ENCODE peak calls at places on chromosomes 5 and 9, in nine cellular contexts. One of them, this sample, is unnamed.

GRCh38 chr5:55154893-55155292 is 5.1 kb upstream of the GPX8 start:
- DNase-seq in heart right ventricle: no peak
- DNase-seq in CD8-positive, alpha-beta T cell: no peak
- DNase-seq in effector memory CD4-positive, alpha-beta T cell: no peak
- DNase-seq in IMR-90: peak; percentile 80
- DNase-seq in upper lobe of right lung: no peak
- DNase-seq in thoracic aorta: no peak
- DNase-seq in A549: no peak
- DNase-seq in fibroblast of lung: peak; percentile 85
- DNase-seq in this sample: no peak

GRCh38 chr5:115599924-115600323 is 2.4 kb downstream of the TICAM2 start:
- DNase-seq in A549: no peak
- DNase-seq in fibroblast of lung: peak; percentile 52
- DNase-seq in heart right ventricle: no peak
- DNase-seq in effector memory CD4-positive, alpha-beta T cell: no peak
- DNase-seq in upper lobe of right lung: no peak
- DNase-seq in CD8-positive, alpha-beta T cell: no peak
- DNase-seq in thoracic aorta: no peak
- DNase-seq in IMR-90: no peak
- DNase-seq in this sample: no peak

GRCh38 chr5:11863920-11864319 is 40.3 kb downstream of the CTNND2 start:
- DNase-seq in effector memory CD4-positive, alpha-beta T cell: no peak
- DNase-seq in thoracic aorta: no peak
- DNase-seq in A549: no peak
- DNase-seq in CD8-positive, alpha-beta T cell: no peak
- DNase-seq in upper lobe of right lung: no peak
- DNase-seq in IMR-90: no peak
- DNase-seq in heart right ventricle: no peak
- DNase-seq in fibroblast of lung: no peak
- DNase-seq in this sample: no peak

GRCh38 chr5:54703091-54703490 is 185.5 kb downstream of the SNX18 start:
- DNase-seq in fibroblast of lung: peak; percentile 94
- DNase-seq in thoracic aorta: no peak
- DNase-seq in CD8-positive, alpha-beta T cell: no peak
- DNase-seq in heart right ventricle: peak; percentile 40
- DNase-seq in IMR-90: peak; percentile 93
- DNase-seq in upper lobe of right lung: no peak
- DNase-seq in effector memory CD4-positive, alpha-beta T cell: no peak
- DNase-seq in A549: no peak
- DNase-seq in this sample: peak; percentile 63

GRCh38 chr9:5488616-5489015 is 21.7 kb upstream of the PDCD1LG2 start:
- DNase-seq in effector memory CD4-positive, alpha-beta T cell: no peak
- DNase-seq in heart right ventricle: no peak
- DNase-seq in upper lobe of right lung: no peak
- DNase-seq in CD8-positive, alpha-beta T cell: no peak
- DNase-seq in fibroblast of lung: peak; percentile 68
- DNase-seq in IMR-90: peak; percentile 23
- DNase-seq in thoracic aorta: no peak
- DNase-seq in A549: no peak
- DNase-seq in this sample: no peak

GRCh38 chr9:113352411-113352810 is 3.1 kb downstream of the BSPRY start:
- DNase-seq in A549: no peak
- DNase-seq in effector memory CD4-positive, alpha-beta T cell: no peak
- DNase-seq in upper lobe of right lung: no peak
- DNase-seq in heart right ventricle: no peak
- DNase-seq in fibroblast of lung: no peak
- DNase-seq in IMR-90: no peak
- DNase-seq in thoracic aorta: no peak
- DNase-seq in CD8-positive, alpha-beta T cell: no peak
- DNase-seq in this sample: no peak

GRCh38 chr5:173745123-173745522 is 128.7 kb upstream of the BOD1 start:
- DNase-seq in effector memory CD4-positive, alpha-beta T cell: no peak
- DNase-seq in heart right ventricle: no peak
- DNase-seq in A549: no peak
- DNase-seq in thoracic aorta: no peak
- DNase-seq in upper lobe of right lung: no peak
- DNase-seq in fibroblast of lung: no peak
- DNase-seq in CD8-positive, alpha-beta T cell: no peak
- DNase-seq in IMR-90: no peak
- DNase-seq in this sample: no peak

GRCh38 chr9:495739-496138 is 281.1 kb downstream of the DOCK8 start:
- DNase-seq in effector memory CD4-positive, alpha-beta T cell: no peak
- DNase-seq in thoracic aorta: no peak
- DNase-seq in upper lobe of right lung: no peak
- DNase-seq in A549: no peak
- DNase-seq in fibroblast of lung: no peak
- DNase-seq in IMR-90: no peak
- DNase-seq in CD8-positive, alpha-beta T cell: no peak
- DNase-seq in heart right ventricle: no peak
- DNase-seq in this sample: no peak

GRCh38 chr9:98955259-98955658 is 11.6 kb downstream of the COL15A1 start:
- DNase-seq in fibroblast of lung: no peak
- DNase-seq in thoracic aorta: no peak
- DNase-seq in heart right ventricle: no peak
- DNase-seq in IMR-90: no peak
- DNase-seq in CD8-positive, alpha-beta T cell: no peak
- DNase-seq in A549: no peak
- DNase-seq in upper lobe of right lung: no peak
- DNase-seq in effector memory CD4-positive, alpha-beta T cell: no peak
- DNase-seq in this sample: no peak

GRCh38 chr5:139904566-139905400 is 109.2 kb downstream of the PSD2 start:
- DNase-seq in thoracic aorta: no peak
- DNase-seq in CD8-positive, alpha-beta T cell: no peak
- DNase-seq in IMR-90: no peak
- DNase-seq in A549: no peak
- DNase-seq in effector memory CD4-positive, alpha-beta T cell: no peak
- DNase-seq in fibroblast of lung: no peak
- DNase-seq in upper lobe of right lung: peak; percentile 56
- DNase-seq in heart right ventricle: no peak
- DNase-seq in this sample: no peak

GRCh38 chr5:109410389-109411174 is 808 bp upstream of the PJA2 start:
- DNase-seq in heart right ventricle: peak; percentile 84
- DNase-seq in CD8-positive, alpha-beta T cell: peak; percentile 71
- DNase-seq in A549: peak; percentile 43
- DNase-seq in IMR-90: peak; percentile 75
- DNase-seq in effector memory CD4-positive, alpha-beta T cell: peak; percentile 28
- DNase-seq in upper lobe of right lung: peak; percentile 87
- DNase-seq in thoracic aorta: peak; percentile 28
- DNase-seq in fibroblast of lung: peak; percentile 71
- DNase-seq in this sample: peak; percentile 70

GRCh38 chr9:34070601-34071340 is 22.1 kb upstream of the UBAP2 start:
- DNase-seq in upper lobe of right lung: no peak
- DNase-seq in heart right ventricle: no peak
- DNase-seq in fibroblast of lung: no peak
- DNase-seq in thoracic aorta: no peak
- DNase-seq in A549: no peak
- DNase-seq in CD8-positive, alpha-beta T cell: no peak
- DNase-seq in effector memory CD4-positive, alpha-beta T cell: no peak
- DNase-seq in IMR-90: peak; percentile 67
- DNase-seq in this sample: no peak

GRCh38 chr5:98904786-98905185 is 24.0 kb downstream of the CHD1 start:
- DNase-seq in fibroblast of lung: peak; percentile 65
- DNase-seq in thoracic aorta: no peak
- DNase-seq in A549: no peak
- DNase-seq in effector memory CD4-positive, alpha-beta T cell: no peak
- DNase-seq in CD8-positive, alpha-beta T cell: no peak
- DNase-seq in heart right ventricle: no peak
- DNase-seq in IMR-90: peak; percentile 63
- DNase-seq in upper lobe of right lung: no peak
- DNase-seq in this sample: no peak

GRCh38 chr9:129868571-129869486 is 33.6 kb downstream of the USP20 start:
- DNase-seq in fibroblast of lung: no peak
- DNase-seq in thoracic aorta: no peak
- DNase-seq in effector memory CD4-positive, alpha-beta T cell: peak; percentile 97
- DNase-seq in heart right ventricle: no peak
- DNase-seq in CD8-positive, alpha-beta T cell: peak; percentile 94
- DNase-seq in IMR-90: no peak
- DNase-seq in upper lobe of right lung: no peak
- DNase-seq in A549: no peak
- DNase-seq in this sample: no peak

GRCh38 chr5:93425102-93425501 is 155.9 kb downstream of the NR2F1-AS1 start:
- DNase-seq in heart right ventricle: no peak
- DNase-seq in A549: no peak
- DNase-seq in CD8-positive, alpha-beta T cell: no peak
- DNase-seq in IMR-90: peak; percentile 21
- DNase-seq in fibroblast of lung: peak; percentile 40
- DNase-seq in thoracic aorta: no peak
- DNase-seq in upper lobe of right lung: no peak
- DNase-seq in effector memory CD4-positive, alpha-beta T cell: no peak
- DNase-seq in this sample: no peak

DNA sequence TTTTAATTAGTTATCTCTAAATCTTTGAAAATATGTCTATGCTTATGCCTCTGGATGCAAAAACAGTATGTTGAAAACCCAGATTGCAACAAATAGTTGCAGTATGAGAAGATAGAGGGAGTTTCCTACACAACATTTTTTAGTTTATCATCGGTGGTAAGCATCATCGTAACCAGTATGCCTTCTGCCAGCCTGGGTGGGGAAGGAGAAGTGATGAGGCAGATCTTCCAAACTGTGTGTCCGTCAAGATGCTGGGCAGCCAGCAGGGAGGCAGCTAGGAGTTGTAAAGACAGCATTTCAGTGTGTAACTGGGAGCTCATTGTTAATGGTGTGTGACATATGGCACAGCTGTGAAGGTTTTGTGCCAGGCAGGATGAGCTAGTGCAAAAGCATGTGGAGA is 347.2 kb upstream of the ADAMTSL1 start:
- DNase-seq in IMR-90: no peak
- DNase-seq in heart right ventricle: no peak
- DNase-seq in CD8-positive, alpha-beta T cell: no peak
- DNase-seq in upper lobe of right lung: no peak
- DNase-seq in fibroblast of lung: no peak
- DNase-seq in A549: no peak
- DNase-seq in thoracic aorta: no peak
- DNase-seq in effector memory CD4-positive, alpha-beta T cell: no peak
- DNase-seq in this sample: peak; percentile 34
- H3K27ac ChIP-seq in IMR-90: no peak overlapping the region
- H3K27ac ChIP-seq in heart right ventricle: no peak overlapping the region
- H3K27ac ChIP-seq in CD8-positive, alpha-beta T cell: no peak overlapping the region
- H3K27ac ChIP-seq in upper lobe of right lung: no peak overlapping the region
- H3K27ac ChIP-seq in fibroblast of lung: no peak overlapping the region
- H3K27ac ChIP-seq in A549: no peak overlapping the region
- H3K27ac ChIP-seq in thoracic aorta: no peak overlapping the region
- H3K27ac ChIP-seq in effector memory CD4-positive, alpha-beta T cell: no peak overlapping the region
- H3K27ac ChIP-seq in this sample: peak overlapping the region; percentile 67

GRCh38 chr9:27109621-27110020 is 596 bp downstream of the TEK start:
- DNase-seq in heart right ventricle: no peak
- DNase-seq in fibroblast of lung: no peak
- DNase-seq in CD8-positive, alpha-beta T cell: no peak
- DNase-seq in thoracic aorta: no peak
- DNase-seq in effector memory CD4-positive, alpha-beta T cell: no peak
- DNase-seq in upper lobe of right lung: no peak
- DNase-seq in IMR-90: no peak
- DNase-seq in A549: no peak
- DNase-seq in this sample: no peak
- H3K4me3 ChIP-seq in heart right ventricle: peak overlapping the region; percentile 18
- H3K4me3 ChIP-seq in fibroblast of lung: no peak overlapping the region
- H3K4me3 ChIP-seq in CD8-positive, alpha-beta T cell: no peak overlapping the region
- H3K4me3 ChIP-seq in thoracic aorta: peak overlapping the region; percentile 11
- H3K4me3 ChIP-seq in effector memory CD4-positive, alpha-beta T cell: no peak overlapping the region
- H3K4me3 ChIP-seq in upper lobe of right lung: peak overlapping the region; percentile 41
- H3K4me3 ChIP-seq in IMR-90: peak overlapping the region; percentile 55
- H3K4me3 ChIP-seq in A549: no peak overlapping the region
- H3K4me3 ChIP-seq in this sample: peak overlapping the region; percentile 9

GRCh38 chr9:128247191-128247803 is 28.5 kb downstream of the GOLGA2 start:
- DNase-seq in fibroblast of lung: no peak
- DNase-seq in heart right ventricle: no peak
- DNase-seq in IMR-90: no peak
- DNase-seq in thoracic aorta: no peak
- DNase-seq in CD8-positive, alpha-beta T cell: no peak
- DNase-seq in A549: no peak
- DNase-seq in effector memory CD4-positive, alpha-beta T cell: no peak
- DNase-seq in upper lobe of right lung: no peak
- DNase-seq in this sample: no peak

GRCh38 chr9:128246471-128246870 is 29.3 kb downstream of the GOLGA2 start:
- DNase-seq in upper lobe of right lung: no peak
- DNase-seq in A549: no peak
- DNase-seq in CD8-positive, alpha-beta T cell: no peak
- DNase-seq in heart right ventricle: no peak
- DNase-seq in fibroblast of lung: no peak
- DNase-seq in IMR-90: no peak
- DNase-seq in thoracic aorta: no peak
- DNase-seq in effector memory CD4-positive, alpha-beta T cell: no peak
- DNase-seq in this sample: no peak

GRCh38 chr9:128243486-128244415 is 32.1 kb downstream of the GOLGA2 start:
- DNase-seq in effector memory CD4-positive, alpha-beta T cell: no peak
- DNase-seq in CD8-positive, alpha-beta T cell: no peak
- DNase-seq in thoracic aorta: no peak
- DNase-seq in upper lobe of right lung: no peak
- DNase-seq in A549: no peak
- DNase-seq in fibroblast of lung: peak; percentile 11
- DNase-seq in heart right ventricle: peak; percentile 48
- DNase-seq in IMR-90: peak; percentile 21
- DNase-seq in this sample: peak; percentile 79

GRCh38 chr9:128244443-128245226 is 31.2 kb downstream of the GOLGA2 start:
- DNase-seq in thoracic aorta: no peak
- DNase-seq in A549: no peak
- DNase-seq in IMR-90: peak; percentile 86
- DNase-seq in heart right ventricle: peak; percentile 79
- DNase-seq in CD8-positive, alpha-beta T cell: no peak
- DNase-seq in effector memory CD4-positive, alpha-beta T cell: no peak
- DNase-seq in upper lobe of right lung: peak; percentile 80
- DNase-seq in fibroblast of lung: peak; percentile 79
- DNase-seq in this sample: peak; percentile 86

GRCh38 chr9:128245293-128246151 is 30.3 kb downstream of the GOLGA2 start:
- DNase-seq in effector memory CD4-positive, alpha-beta T cell: no peak
- DNase-seq in A549: no peak
- DNase-seq in fibroblast of lung: peak; percentile 78
- DNase-seq in heart right ventricle: peak; percentile 64
- DNase-seq in upper lobe of right lung: peak; percentile 66
- DNase-seq in CD8-positive, alpha-beta T cell: no peak
- DNase-seq in thoracic aorta: no peak
- DNase-seq in IMR-90: peak; percentile 81
- DNase-seq in this sample: peak; percentile 51
- H3K27ac ChIP-seq in effector memory CD4-positive, alpha-beta T cell: no peak overlapping the region
- H3K27ac ChIP-seq in A549: no peak overlapping the region
- H3K27ac ChIP-seq in fibroblast of lung: peak overlapping the region; percentile 70
- H3K27ac ChIP-seq in heart right ventricle: peak overlapping the region; percentile 61
- H3K27ac ChIP-seq in upper lobe of right lung: peak overlapping the region; percentile 58
- H3K27ac ChIP-seq in CD8-positive, alpha-beta T cell: no peak overlapping the region
- H3K27ac ChIP-seq in thoracic aorta: no peak overlapping the region
- H3K27ac ChIP-seq in IMR-90: peak overlapping the region; percentile 51
- H3K27ac ChIP-seq in this sample: peak overlapping the region; percentile 71

DNA sequence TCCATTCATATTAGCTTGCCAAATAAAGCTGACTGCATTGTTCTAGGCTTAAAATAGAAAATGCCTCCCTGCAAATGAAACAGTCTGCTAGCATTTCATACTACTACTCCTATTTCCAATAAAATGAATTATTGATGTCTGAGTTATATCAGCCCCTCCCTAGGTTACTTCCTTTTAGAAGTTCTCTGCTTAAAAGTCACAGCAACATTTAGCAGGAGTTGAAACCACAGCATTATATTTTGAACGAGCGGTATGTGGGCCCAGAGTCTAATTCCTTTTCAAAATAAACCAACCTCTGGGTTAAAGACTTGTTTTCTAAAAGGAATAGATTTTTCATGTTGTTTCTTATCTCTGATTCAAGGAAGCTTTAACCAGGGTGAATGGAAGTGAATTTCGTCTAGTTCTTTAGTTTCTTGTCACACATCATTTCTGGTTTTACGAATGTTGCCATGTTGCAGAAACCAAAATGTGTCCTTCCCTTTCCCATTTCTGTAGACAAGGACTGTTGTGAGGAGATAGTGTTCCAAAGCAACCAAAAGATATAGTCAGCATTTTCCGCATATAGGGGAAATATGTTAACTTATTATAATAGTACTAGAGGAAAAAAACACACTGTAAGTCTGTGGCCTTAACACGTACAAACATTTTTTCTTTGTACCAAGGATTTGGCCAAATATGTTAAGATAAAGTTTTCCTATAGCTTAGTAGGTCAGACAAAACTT is 142.3 kb downstream of the PCSK5 start:
- DNase-seq in thoracic aorta: no peak
- DNase-seq in CD8-positive, alpha-beta T cell: no peak
- DNase-seq in fibroblast of lung: peak; percentile 18
- DNase-seq in IMR-90: no peak
- DNase-seq in A549: no peak
- DNase-seq in upper lobe of right lung: no peak
- DNase-seq in effector memory CD4-positive, alpha-beta T cell: no peak
- DNase-seq in heart right ventricle: no peak
- DNase-seq in this sample: no peak
- H3K4me3 ChIP-seq in thoracic aorta: peak overlapping the region; percentile 42
- H3K4me3 ChIP-seq in CD8-positive, alpha-beta T cell: no peak overlapping the region
- H3K4me3 ChIP-seq in fibroblast of lung: no peak overlapping the region
- H3K4me3 ChIP-seq in IMR-90: no peak overlapping the region
- H3K4me3 ChIP-seq in A549: no peak overlapping the region
- H3K4me3 ChIP-seq in upper lobe of right lung: no peak overlapping the region
- H3K4me3 ChIP-seq in effector memory CD4-positive, alpha-beta T cell: no peak overlapping the region
- H3K4me3 ChIP-seq in heart right ventricle: no peak overlapping the region
- H3K4me3 ChIP-seq in this sample: no peak overlapping the region